ENCODE peak calls at places on chromosome 4, in six cellular contexts. C, H, R, E, K and I are unnamed samples.

GRCh38 chr4:36712013-36712412 is 430.6 kb downstream of the DTHD1 start:
- DNase-seq in E (no peak), R (no peak), H (no peak), K (no peak), C (no peak), I (no peak)

GRCh38 chr4:165537028-165537648 is 158.3 kb downstream of the CPE start:
- DNase-seq in R (no peak), C (peak; percentile 77), K (no peak), E (peak; percentile 53), H (peak; percentile 39), I (peak; percentile 65)

GRCh38 chr4:168451744-168452394 is 28.4 kb downstream of the DDX60L start:
- DNase-seq in R (no peak), E (peak; percentile 90), H (peak; percentile 71), C (peak; percentile 50), K (no peak), I (no peak)

GRCh38 chr4:7156273-7157139 is 35.8 kb upstream of the SORCS2 start:
- DNase-seq in H (peak; percentile 25), R (peak; percentile 79), C (no peak), E (peak; percentile 9), K (peak; percentile 67), I (peak; percentile 33)

GRCh38 chr4:144174401-144175067 is 34.0 kb upstream of the GYPA start:
- DNase-seq in K (no peak), R (no peak), H (peak; percentile 59), E (peak; percentile 63), C (peak; percentile 86), I (peak; percentile 52)

GRCh38 chr4:169160825-169161224 is 109.9 kb downstream of the SH3RF1 start:
- DNase-seq in C (no peak), K (no peak), H (no peak), E (peak; percentile 24), R (no peak), I (no peak)

GRCh38 chr4:152316969-152317368 is 218.9 kb downstream of the FBXW7 start:
- DNase-seq in R (no peak), K (no peak), H (peak; percentile 71), E (peak; percentile 61), C (no peak), I (no peak)

GRCh38 chr4:38131371-38132139 is 171.4 kb downstream of the PTTG2 start:
- DNase-seq in C (peak; percentile 39), K (no peak), H (no peak), R (peak; percentile 77), E (peak; percentile 65), I (peak; percentile 37)

GRCh38 chr4:41748788-41749445 is 392 bp upstream of the PHOX2B start:
- DNase-seq in R (no peak), K (peak; percentile 47), C (no peak), H (no peak), E (no peak), I (peak; percentile 67)

GRCh38 chr4:78811034-78811433 is 34.9 kb downstream of the BMP2K start:
- DNase-seq in H (peak; percentile 29), E (peak; percentile 10), R (no peak), C (peak; percentile 10), K (no peak), I (no peak)

GRCh38 chr4:78809928-78810835 is 34.0 kb downstream of the BMP2K start:
- DNase-seq in R (no peak), K (no peak), E (no peak), H (no peak), C (peak; percentile 30), I (no peak)

GRCh38 chr4:78806943-78807458 is 30.9 kb downstream of the BMP2K start:
- DNase-seq in E (no peak), C (no peak), H (no peak), K (no peak), R (no peak), I (no peak)

DNA sequence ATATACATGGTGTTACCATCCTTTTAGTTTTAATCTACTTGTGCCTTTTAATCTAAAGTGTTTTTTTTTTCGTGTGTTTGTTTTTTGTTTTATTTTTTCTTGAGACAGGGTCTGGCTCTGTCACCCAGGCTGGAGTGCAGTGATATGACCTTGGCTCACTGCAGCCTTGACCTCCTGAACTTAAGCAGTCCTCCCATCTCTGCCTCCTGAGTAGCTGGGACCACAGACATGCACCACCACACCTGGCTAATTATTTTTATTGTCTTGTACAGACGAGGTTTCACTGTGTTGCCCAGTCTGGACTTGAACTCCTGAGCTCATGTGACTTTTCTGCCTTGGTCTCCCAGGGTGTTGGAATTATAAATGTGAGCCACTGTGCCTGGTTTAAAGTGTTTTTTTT is 33.1 kb downstream of the BMP2K start:
- DNase-seq in R (no peak), K (no peak), E (no peak), C (no peak), H (no peak), I (no peak)
- H3K14ac ChIP-seq in R (no peak overlapping the region), K (no peak overlapping the region), E (no peak overlapping the region), C (no peak overlapping the region), H (no peak overlapping the region), I (no peak overlapping the region)

GRCh38 chr4:135601351-135601750 is 1399.8 kb upstream of the PABPC4L start:
- DNase-seq in E (no peak), H (no peak), C (peak; percentile 96), R (no peak), K (no peak), I (no peak)
- H3K27ac ChIP-seq in E (no peak overlapping the region), H (no peak overlapping the region), C (no peak overlapping the region), R (no peak overlapping the region), K (no peak overlapping the region), I (no peak overlapping the region)

GRCh38 chr4:24274401-24275035 is 309.8 kb downstream of the DHX15 start:
- DNase-seq in H (peak; percentile 86), R (no peak), E (no peak), C (no peak), K (no peak), I (no peak)
- H3K14ac ChIP-seq in H (no peak overlapping the region), R (no peak overlapping the region), E (no peak overlapping the region), C (no peak overlapping the region), K (no peak overlapping the region), I (no peak overlapping the region)

GRCh38 chr4:87081826-87082225 is 138.6 kb downstream of the KLHL8 start:
- DNase-seq in E (no peak), C (no peak), R (no peak), H (no peak), K (no peak), I (no peak)

GRCh38 chr4:87078987-87079469 is 141.4 kb downstream of the KLHL8 start:
- DNase-seq in R (no peak), H (peak; percentile 88), E (peak; percentile 68), C (peak; percentile 74), K (no peak), I (no peak)

GRCh38 chr4:87080462-87080861 is 140.0 kb downstream of the KLHL8 start:
- DNase-seq in K (no peak), H (no peak), C (no peak), E (no peak), R (no peak), I (no peak)

GRCh38 chr4:87077834-87078585 is 142.4 kb downstream of the KLHL8 start:
- DNase-seq in R (no peak), E (no peak), C (no peak), H (no peak), K (no peak), I (no peak)

DNA sequence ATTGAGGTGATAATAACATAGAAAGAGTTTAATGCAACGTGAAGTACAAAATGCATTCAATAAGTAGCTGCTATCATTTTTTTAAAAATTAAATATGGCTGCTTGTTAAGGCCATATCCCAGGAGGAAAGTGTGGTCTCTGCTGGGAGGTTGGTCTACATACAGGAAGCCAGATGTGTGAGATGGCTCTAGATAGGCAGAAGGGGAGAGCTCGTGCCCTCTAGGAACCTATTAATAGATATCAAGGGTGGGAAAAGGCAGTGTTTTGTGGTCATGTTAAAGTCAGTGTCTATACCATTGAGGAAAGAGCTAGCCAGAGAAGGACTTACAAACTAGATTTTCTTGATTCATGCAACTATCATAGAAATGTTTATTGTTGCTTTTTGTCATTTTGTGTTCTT is 140.5 kb downstream of the KLHL8 start:
- DNase-seq in E (no peak), K (no peak), C (no peak), H (no peak), R (no peak), I (no peak)
- H3K27ac ChIP-seq in E (no peak overlapping the region), K (no peak overlapping the region), C (no peak overlapping the region), H (peak overlapping the region; percentile 29), R (no peak overlapping the region), I (no peak overlapping the region)

GRCh38 chr4:186725422-186726149 is 1.9 kb upstream of the FAT1 start:
- DNase-seq in C (peak; percentile 82), K (peak; percentile 78), E (peak; percentile 89), H (peak; percentile 88), R (peak; percentile 70), I (peak; percentile 63)

GRCh38 chr4:186727977-186728519 is 4.4 kb upstream of the FAT1 start:
- DNase-seq in H (no peak), C (no peak), K (no peak), E (peak; percentile 50), R (peak; percentile 62), I (peak; percentile 18)

GRCh38 chr4:186726150-186726439 is 2.4 kb upstream of the FAT1 start:
- DNase-seq in R (no peak), H (no peak), E (no peak), K (no peak), C (no peak), I (no peak)

GRCh38 chr4:186727149-186727976 is 3.7 kb upstream of the FAT1 start:
- DNase-seq in E (peak; percentile 59), C (no peak), K (no peak), H (peak; percentile 47), R (no peak), I (no peak)

DNA sequence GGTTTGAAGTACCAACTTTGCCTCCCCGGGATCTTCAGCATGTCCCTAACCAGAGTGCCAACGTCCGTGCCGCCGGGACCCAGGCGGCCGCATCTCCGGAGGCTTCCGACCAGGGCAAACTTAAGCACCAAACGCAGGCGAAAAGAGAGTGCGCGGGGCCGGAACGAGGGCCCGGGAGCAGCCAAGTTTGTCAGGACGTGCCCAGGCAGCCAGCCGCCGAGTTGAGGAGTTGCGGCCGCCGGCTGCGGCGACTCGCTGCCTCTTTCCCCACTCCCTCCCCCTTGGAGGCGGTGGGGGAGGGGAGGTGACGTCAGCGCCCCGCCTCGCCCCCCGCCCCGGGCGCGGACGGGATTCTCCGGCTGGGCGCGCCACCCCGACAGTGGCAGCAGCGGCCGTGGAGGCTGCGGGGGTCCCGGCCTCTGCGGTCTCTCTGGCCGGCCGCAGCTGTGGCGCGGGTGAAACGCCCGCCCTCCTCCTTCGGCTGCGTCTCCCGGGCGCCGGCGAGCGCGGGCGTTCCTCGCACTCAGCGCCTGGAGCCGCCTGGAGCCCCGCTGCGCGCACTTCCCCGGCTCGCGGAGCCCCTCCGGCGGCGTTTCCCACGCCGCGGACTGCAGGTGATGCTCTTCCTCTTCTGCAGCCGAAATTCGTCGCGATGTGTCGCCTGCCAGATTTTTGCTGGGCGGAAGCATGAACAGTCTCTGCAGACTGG is 2.9 kb upstream of the FAT1 start:
- DNase-seq in H (peak; percentile 80), R (peak; percentile 85), E (peak; percentile 91), K (peak; percentile 93), C (peak; percentile 78), I (peak; percentile 86)
- H3K14ac ChIP-seq in H (peak overlapping the region; percentile 99), R (peak overlapping the region; percentile 66), E (peak overlapping the region; percentile 78), K (no peak overlapping the region), C (peak overlapping the region; percentile 96), I (no peak overlapping the region)